ENCODE peak calls at places on chromosomes 1 and 21, in six cellular contexts. One of them, this sample, is unnamed.

GRCh38 chr1:20080441-20081330 is 10.7 kb downstream of the PLA2G5 start:
- DNase-seq in cardiac fibroblast: no peak
- DNase-seq in A549: no peak
- DNase-seq in foreskin fibroblast: no peak
- DNase-seq in heart right ventricle: no peak
- DNase-seq in fibroblast of mammary gland: no peak
- DNase-seq in this sample: no peak

GRCh38 chr1:67041836-67042503 is 12.0 kb downstream of the SLC35D1 start:
- DNase-seq in cardiac fibroblast: no peak
- DNase-seq in A549: no peak
- DNase-seq in foreskin fibroblast: peak
- DNase-seq in heart right ventricle: no peak
- DNase-seq in fibroblast of mammary gland: peak
- DNase-seq in this sample: no peak

GRCh38 chr21:16279658-16280581 is 550.1 kb downstream of the USP25 start:
- DNase-seq in cardiac fibroblast: peak
- DNase-seq in A549: no peak
- DNase-seq in foreskin fibroblast: peak
- DNase-seq in heart right ventricle: no peak
- DNase-seq in fibroblast of mammary gland: peak
- DNase-seq in this sample: peak

GRCh38 chr1:192401832-192402231 is 85.0 kb downstream of the RGS21 start:
- DNase-seq in cardiac fibroblast: peak
- DNase-seq in A549: no peak
- DNase-seq in foreskin fibroblast: peak
- DNase-seq in heart right ventricle: no peak
- DNase-seq in fibroblast of mammary gland: peak
- DNase-seq in this sample: no peak

GRCh38 chr1:110114784-110115183 is 2.5 kb downstream of the UBL4B start:
- DNase-seq in cardiac fibroblast: no peak
- DNase-seq in A549: no peak
- DNase-seq in foreskin fibroblast: no peak
- DNase-seq in heart right ventricle: no peak
- DNase-seq in fibroblast of mammary gland: no peak
- DNase-seq in this sample: no peak

GRCh38 chr1:118396824-118397530 is 211.9 kb upstream of the SPAG17 start:
- DNase-seq in cardiac fibroblast: no peak
- DNase-seq in A549: no peak
- DNase-seq in foreskin fibroblast: no peak
- DNase-seq in heart right ventricle: no peak
- DNase-seq in fibroblast of mammary gland: peak
- DNase-seq in this sample: no peak

GRCh38 chr1:67339623-67340343 is 32.1 kb downstream of the IL12RB2 start:
- DNase-seq in cardiac fibroblast: peak
- DNase-seq in A549: no peak
- DNase-seq in foreskin fibroblast: peak
- DNase-seq in heart right ventricle: no peak
- DNase-seq in fibroblast of mammary gland: peak
- DNase-seq in this sample: no peak

GRCh38 chr1:163265547-163265946 is 56.2 kb upstream of the NUF2 start:
- DNase-seq in cardiac fibroblast: no peak
- DNase-seq in A549: no peak
- DNase-seq in foreskin fibroblast: no peak
- DNase-seq in heart right ventricle: no peak
- DNase-seq in fibroblast of mammary gland: no peak
- DNase-seq in this sample: no peak

GRCh38 chr21:37724201-37724600 is 192.1 kb downstream of the KCNJ6 start:
- DNase-seq in cardiac fibroblast: no peak
- DNase-seq in A549: no peak
- DNase-seq in foreskin fibroblast: no peak
- DNase-seq in heart right ventricle: no peak
- DNase-seq in fibroblast of mammary gland: no peak
- DNase-seq in this sample: no peak

GRCh38 chr1:30677471-30677870 is 45.9 kb downstream of the MATN1 start:
- DNase-seq in cardiac fibroblast: no peak
- DNase-seq in A549: no peak
- DNase-seq in foreskin fibroblast: no peak
- DNase-seq in heart right ventricle: no peak
- DNase-seq in fibroblast of mammary gland: no peak
- DNase-seq in this sample: no peak

GRCh38 chr1:80448081-80448480 is 1352.7 kb upstream of the ADGRL2 start:
- DNase-seq in cardiac fibroblast: no peak
- DNase-seq in A549: no peak
- DNase-seq in foreskin fibroblast: peak
- DNase-seq in heart right ventricle: no peak
- DNase-seq in fibroblast of mammary gland: no peak
- DNase-seq in this sample: no peak

GRCh38 chr1:77316006-77316405 is 34.2 kb downstream of the AK5 start:
- DNase-seq in cardiac fibroblast: peak
- DNase-seq in A549: no peak
- DNase-seq in foreskin fibroblast: peak
- DNase-seq in heart right ventricle: no peak
- DNase-seq in fibroblast of mammary gland: peak
- DNase-seq in this sample: no peak

GRCh38 chr1:104787866-104788510 is 1038.3 kb downstream of the AMY1C start:
- DNase-seq in cardiac fibroblast: no peak
- DNase-seq in A549: no peak
- DNase-seq in foreskin fibroblast: no peak
- DNase-seq in heart right ventricle: no peak
- DNase-seq in fibroblast of mammary gland: no peak
- DNase-seq in this sample: no peak

GRCh38 chr1:85911742-85912141 is 203.5 kb upstream of the ZNHIT6 start:
- DNase-seq in cardiac fibroblast: no peak
- DNase-seq in A549: no peak
- DNase-seq in foreskin fibroblast: peak
- DNase-seq in heart right ventricle: no peak
- DNase-seq in fibroblast of mammary gland: peak
- DNase-seq in this sample: no peak

GRCh38 chr1:209375681-209376360 is 207.7 kb upstream of the CAMK1G start:
- DNase-seq in cardiac fibroblast: peak
- DNase-seq in A549: no peak
- DNase-seq in foreskin fibroblast: peak
- DNase-seq in heart right ventricle: no peak
- DNase-seq in fibroblast of mammary gland: peak
- DNase-seq in this sample: no peak

GRCh38 chr1:203439086-203439620 is 36.5 kb upstream of the PRELP start:
- DNase-seq in cardiac fibroblast: no peak
- DNase-seq in A549: no peak
- DNase-seq in foreskin fibroblast: no peak
- DNase-seq in heart right ventricle: no peak
- DNase-seq in fibroblast of mammary gland: no peak
- DNase-seq in this sample: no peak

GRCh38 chr1:118154220-118154619 is 30.8 kb downstream of the SPAG17 start:
- DNase-seq in cardiac fibroblast: no peak
- DNase-seq in A549: no peak
- DNase-seq in foreskin fibroblast: peak
- DNase-seq in heart right ventricle: no peak
- DNase-seq in fibroblast of mammary gland: peak
- DNase-seq in this sample: peak

GRCh38 chr1:9198538-9199361 is 35.8 kb upstream of the H6PD start:
- DNase-seq in cardiac fibroblast: peak
- DNase-seq in A549: no peak
- DNase-seq in foreskin fibroblast: peak
- DNase-seq in heart right ventricle: peak
- DNase-seq in fibroblast of mammary gland: peak
- DNase-seq in this sample: no peak

GRCh38 chr1:97192872-97193572 is 471.4 kb downstream of the PTBP2 start:
- DNase-seq in cardiac fibroblast: peak
- DNase-seq in A549: peak
- DNase-seq in foreskin fibroblast: peak
- DNase-seq in heart right ventricle: no peak
- DNase-seq in fibroblast of mammary gland: peak
- DNase-seq in this sample: peak

GRCh38 chr1:234616644-234617043 is 6.7 kb upstream of the IRF2BP2 start:
- DNase-seq in cardiac fibroblast: peak
- DNase-seq in A549: no peak
- DNase-seq in foreskin fibroblast: peak
- DNase-seq in heart right ventricle: no peak
- DNase-seq in fibroblast of mammary gland: peak
- DNase-seq in this sample: no peak

GRCh38 chr1:208409171-208409570 is 165.0 kb upstream of the PLXNA2 start:
- DNase-seq in cardiac fibroblast: no peak
- DNase-seq in A549: no peak
- DNase-seq in foreskin fibroblast: peak
- DNase-seq in heart right ventricle: no peak
- DNase-seq in fibroblast of mammary gland: no peak
- DNase-seq in this sample: no peak

GRCh38 chr1:38088366-38088765 is 41.8 kb upstream of the POU3F1 start:
- DNase-seq in cardiac fibroblast: no peak
- DNase-seq in A549: no peak
- DNase-seq in foreskin fibroblast: no peak
- DNase-seq in heart right ventricle: no peak
- DNase-seq in fibroblast of mammary gland: no peak
- DNase-seq in this sample: no peak

GRCh38 chr1:1364266-1364665 is 5.9 kb upstream of the MXRA8 start:
- DNase-seq in cardiac fibroblast: no peak
- DNase-seq in A549: no peak
- DNase-seq in foreskin fibroblast: no peak
- DNase-seq in heart right ventricle: no peak
- DNase-seq in fibroblast of mammary gland: no peak
- DNase-seq in this sample: no peak

GRCh38 chr1:181347495-181348390 is 135.6 kb upstream of the CACNA1E start:
- DNase-seq in cardiac fibroblast: no peak
- DNase-seq in A549: no peak
- DNase-seq in foreskin fibroblast: no peak
- DNase-seq in heart right ventricle: no peak
- DNase-seq in fibroblast of mammary gland: no peak
- DNase-seq in this sample: no peak

GRCh38 chr1:194846488-194846887 is 1660.1 kb upstream of the B3GALT2 start:
- DNase-seq in cardiac fibroblast: no peak
- DNase-seq in A549: no peak
- DNase-seq in foreskin fibroblast: no peak
- DNase-seq in heart right ventricle: no peak
- DNase-seq in fibroblast of mammary gland: no peak
- DNase-seq in this sample: no peak

DNA sequence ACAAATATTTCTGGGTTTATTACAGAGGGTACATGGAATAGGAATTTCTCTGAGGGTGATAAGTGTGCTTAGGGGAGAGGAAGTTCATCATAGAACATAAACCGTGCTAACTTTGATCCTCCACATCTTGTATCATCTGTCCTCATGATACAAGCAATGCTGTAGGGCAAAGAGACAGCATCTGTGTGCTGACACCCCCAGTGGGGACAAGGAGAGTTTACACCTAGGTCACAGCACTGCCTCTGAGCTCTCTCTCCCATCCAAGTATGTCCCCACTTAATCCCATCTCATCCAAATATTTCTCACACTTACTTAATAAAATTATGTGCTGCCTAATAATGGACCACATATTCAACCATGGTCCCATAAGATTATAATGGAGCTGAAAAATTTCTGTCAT is 4.3 kb upstream of the TEDDM1 start:
- DNase-seq in cardiac fibroblast: no peak
- DNase-seq in A549: no peak
- DNase-seq in foreskin fibroblast: no peak
- DNase-seq in heart right ventricle: no peak
- DNase-seq in fibroblast of mammary gland: no peak
- DNase-seq in this sample: no peak
- TF ChIP-seq CTCF in cardiac fibroblast: no peak
- TF ChIP-seq CTCF in A549: no peak
- TF ChIP-seq CTCF in foreskin fibroblast: no peak
- TF ChIP-seq CTCF in heart right ventricle: no peak
- TF ChIP-seq CTCF in fibroblast of mammary gland: no peak
- TF ChIP-seq CTCF in this sample: no peak

GRCh38 chr1:41239988-41240610 is 2.0 kb downstream of the SCMH1 start:
- DNase-seq in cardiac fibroblast: peak
- DNase-seq in A549: peak
- DNase-seq in foreskin fibroblast: peak
- DNase-seq in heart right ventricle: no peak
- DNase-seq in fibroblast of mammary gland: peak
- DNase-seq in this sample: peak
- H3K4me3 ChIP-seq in cardiac fibroblast: no peak
- H3K4me3 ChIP-seq in A549: peak
- H3K4me3 ChIP-seq in foreskin fibroblast: peak
- H3K4me3 ChIP-seq in heart right ventricle: no peak
- H3K4me3 ChIP-seq in fibroblast of mammary gland: no peak
- H3K4me3 ChIP-seq in this sample: no peak

GRCh38 chr1:94462606-94463005 is 44.4 kb downstream of the ABCD3 start:
- DNase-seq in cardiac fibroblast: no peak
- DNase-seq in A549: no peak
- DNase-seq in foreskin fibroblast: no peak
- DNase-seq in heart right ventricle: no peak
- DNase-seq in fibroblast of mammary gland: no peak
- DNase-seq in this sample: no peak

DNA sequence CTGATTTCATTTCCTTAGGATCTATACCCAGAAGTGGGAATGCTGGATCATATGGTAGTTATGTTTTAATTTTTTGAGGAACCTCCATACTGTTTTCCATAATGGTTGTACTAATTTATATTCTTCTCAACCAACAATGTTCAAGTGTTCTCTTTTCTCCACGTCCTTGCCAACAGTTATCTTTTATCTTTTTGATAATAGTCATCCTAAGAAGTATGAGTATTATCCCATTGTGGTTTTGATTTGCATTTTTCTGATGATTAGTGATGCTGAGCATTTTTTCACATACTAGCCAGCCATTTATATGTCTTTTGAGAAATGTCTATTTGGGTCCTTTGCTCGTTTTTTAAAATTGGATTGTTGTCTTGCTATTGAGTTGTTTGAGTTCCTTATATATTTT is 38.5 kb downstream of the ABCD3 start:
- DNase-seq in cardiac fibroblast: no peak
- DNase-seq in A549: no peak
- DNase-seq in foreskin fibroblast: peak
- DNase-seq in heart right ventricle: no peak
- DNase-seq in fibroblast of mammary gland: no peak
- DNase-seq in this sample: no peak
- TF ChIP-seq CTCF in cardiac fibroblast: no peak
- TF ChIP-seq CTCF in A549: no peak
- TF ChIP-seq CTCF in foreskin fibroblast: no peak
- TF ChIP-seq CTCF in heart right ventricle: no peak
- TF ChIP-seq CTCF in fibroblast of mammary gland: no peak
- TF ChIP-seq CTCF in this sample: no peak

DNA sequence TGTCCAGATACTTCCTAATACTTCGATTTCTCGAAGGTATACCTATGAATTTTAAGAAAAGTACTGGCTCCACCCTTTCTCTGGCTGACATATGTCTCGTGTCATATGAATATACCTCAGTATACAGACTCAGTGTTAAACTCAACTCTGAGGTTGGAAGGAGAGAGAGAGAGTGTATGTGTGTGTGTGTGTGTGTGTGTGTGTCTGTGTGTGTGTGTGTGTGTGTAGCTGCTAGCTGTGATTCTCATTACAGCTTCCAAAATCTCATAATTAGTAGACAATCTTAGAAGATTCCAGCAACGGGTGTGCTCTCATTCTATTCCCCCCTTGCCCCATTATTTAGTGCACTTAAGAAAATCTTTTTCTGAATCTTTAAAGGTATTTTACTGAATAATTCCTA is 380.3 kb upstream of the B3GALT2 start:
- DNase-seq in cardiac fibroblast: no peak
- DNase-seq in A549: no peak
- DNase-seq in foreskin fibroblast: no peak
- DNase-seq in heart right ventricle: no peak
- DNase-seq in fibroblast of mammary gland: no peak
- DNase-seq in this sample: no peak
- H3K4me3 ChIP-seq in cardiac fibroblast: no peak
- H3K4me3 ChIP-seq in A549: no peak
- H3K4me3 ChIP-seq in foreskin fibroblast: no peak
- H3K4me3 ChIP-seq in heart right ventricle: no peak
- H3K4me3 ChIP-seq in fibroblast of mammary gland: no peak
- H3K4me3 ChIP-seq in this sample: no peak

GRCh38 chr21:32306021-32306780 is 7.5 kb downstream of the MRAP start:
- DNase-seq in cardiac fibroblast: no peak
- DNase-seq in A549: no peak
- DNase-seq in foreskin fibroblast: peak
- DNase-seq in heart right ventricle: no peak
- DNase-seq in fibroblast of mammary gland: no peak
- DNase-seq in this sample: no peak
- TF ChIP-seq CTCF in cardiac fibroblast: peak
- TF ChIP-seq CTCF in A549: no peak
- TF ChIP-seq CTCF in foreskin fibroblast: no peak
- TF ChIP-seq CTCF in heart right ventricle: no peak
- TF ChIP-seq CTCF in fibroblast of mammary gland: peak
- TF ChIP-seq CTCF in this sample: no peak